ENCODE peak calls at places on chromosome 4, in eight cellular contexts. Y, X, D, S, O, L, N and A are unnamed samples.

GRCh38 chr4:161332696-161333095 is 831.1 kb downstream of the FSTL5 start:
- DNase-seq in X (no peak), D (no peak), S (no peak), N (no peak), Y (no peak), L (no peak), O (no peak), A (no peak)

GRCh38 chr4:33162122-33162521 is 2442.0 kb downstream of the PCDH7 start:
- DNase-seq in L (no peak), D (no peak), X (no peak), N (no peak), Y (no peak), O (no peak), S (no peak), A (no peak)

GRCh38 chr4:123783936-123784335 is 387.3 kb downstream of the SPRY1 start:
- DNase-seq in X (peak; percentile 38), Y (no peak), O (no peak), L (no peak), S (no peak), N (no peak), D (no peak), A (no peak)

GRCh38 chr4:94758700-94759399 is 1.1 kb downstream of the BMPR1B start:
- DNase-seq in L (peak; percentile 1), O (no peak), N (no peak), Y (no peak), D (no peak), X (peak; percentile 5), S (peak; percentile 22), A (no peak)

GRCh38 chr4:57158221-57158620 is 48.0 kb upstream of the IGFBP7 start:
- DNase-seq in S (no peak), O (no peak), D (no peak), L (no peak), Y (no peak), X (no peak), N (no peak), A (no peak)

GRCh38 chr4:30116401-30116800 is 603.8 kb upstream of the PCDH7 start:
- DNase-seq in D (no peak), L (no peak), N (no peak), O (no peak), Y (no peak), S (no peak), X (no peak), A (no peak)

GRCh38 chr4:84221704-84222103 is 277.4 kb downstream of the NKX6-1 start:
- DNase-seq in Y (no peak), X (no peak), N (no peak), L (no peak), S (no peak), D (no peak), O (no peak), A (no peak)

GRCh38 chr4:157895205-157895604 is 277.6 kb downstream of the GASK1B start:
- DNase-seq in O (no peak), D (no peak), N (no peak), X (no peak), Y (no peak), L (no peak), S (no peak), A (no peak)

GRCh38 chr4:48331577-48332340 is 9.6 kb upstream of the SLAIN2 start:
- DNase-seq in D (no peak), O (peak; percentile 47), N (no peak), X (peak; percentile 95), L (peak; percentile 44), Y (no peak), S (no peak), A (no peak)

GRCh38 chr4:183140911-183141320 is 41.9 kb downstream of the WWC2 start:
- DNase-seq in Y (no peak), N (no peak), D (no peak), L (no peak), O (no peak), S (no peak), X (peak; percentile 85), A (no peak)

GRCh38 chr4:139957108-139957464 is 196.9 kb downstream of the MAML3 start:
- DNase-seq in S (no peak), Y (no peak), O (no peak), L (no peak), D (no peak), N (no peak), X (no peak), A (no peak)

GRCh38 chr4:152258804-152259708 is 276.8 kb downstream of the FBXW7 start:
- DNase-seq in N (no peak), L (no peak), D (no peak), O (no peak), S (no peak), X (peak; percentile 54), Y (no peak), A (no peak)

GRCh38 chr4:164779811-164780216 is 25.9 kb downstream of the SMIM31 start:
- DNase-seq in O (peak; percentile 11), X (peak; percentile 13), L (peak; percentile 30), S (peak; percentile 58), N (no peak), D (no peak), Y (no peak), A (no peak)

GRCh38 chr4:119300388-119301131 is 21.4 kb downstream of the FABP2 start:
- DNase-seq in L (peak; percentile 94), X (peak; percentile 94), S (peak; percentile 93), D (peak; percentile 98), O (no peak), N (peak; percentile 83), Y (no peak), A (no peak)

GRCh38 chr4:4860381-4860802 is 927 bp downstream of the MSX1 start:
- DNase-seq in L (no peak), O (no peak), X (no peak), S (no peak), Y (no peak), N (no peak), D (no peak), A (no peak)

GRCh38 chr4:10437735-10438134 is 19.5 kb downstream of the ZNF518B start:
- DNase-seq in L (no peak), S (no peak), X (no peak), D (no peak), Y (no peak), O (no peak), N (no peak), A (no peak)

GRCh38 chr4:60216752-60217151 is 983.4 kb upstream of the ADGRL3 start:
- DNase-seq in N (no peak), D (no peak), S (no peak), O (peak; percentile 59), X (peak; percentile 30), Y (no peak), L (no peak), A (no peak)

GRCh38 chr4:42417491-42417890 is 20.2 kb downstream of the SHISA3 start:
- DNase-seq in L (no peak), O (no peak), X (no peak), S (no peak), Y (no peak), N (no peak), D (no peak), A (no peak)

GRCh38 chr4:139814285-139815015 is 148.8 kb downstream of the MGST2 start:
- DNase-seq in L (no peak), Y (no peak), O (no peak), S (no peak), N (no peak), X (no peak), D (no peak), A (no peak)

GRCh38 chr4:38386654-38387188 is 277.3 kb upstream of the KLF3 start:
- DNase-seq in X (no peak), S (no peak), N (no peak), D (no peak), O (no peak), Y (peak; percentile 4), L (no peak), A (no peak)

GRCh38 chr4:144280688-144281087 is 140.2 kb upstream of the GYPA start:
- DNase-seq in N (no peak), L (no peak), O (no peak), S (no peak), D (no peak), X (no peak), Y (no peak), A (no peak)

GRCh38 chr4:26015133-26015651 is 101.2 kb downstream of the SMIM20 start:
- DNase-seq in L (no peak), N (no peak), D (peak; percentile 71), Y (no peak), O (peak; percentile 21), X (peak; percentile 99), S (no peak), A (no peak)

GRCh38 chr4:80077639-80078038 is 4.6 kb upstream of the ANTXR2 start:
- DNase-seq in D (no peak), S (no peak), N (no peak), L (no peak), X (peak; percentile 46), Y (no peak), O (no peak), A (no peak)